ENCODE peak calls at places on chromosomes 5 and 9, in ten cellular contexts. One of them, this sample, is unnamed.

GRCh38 chr5:68171101-68171558 is 44.4 kb upstream of the PIK3R1 start:
- DNase-seq in heart left ventricle: peak
- DNase-seq in GM12891: no peak
- DNase-seq in K562: no peak
- DNase-seq in suprapubic skin: peak
- DNase-seq in Peyer's patch: no peak
- DNase-seq in adrenal gland: no peak
- DNase-seq in HCT116: no peak
- DNase-seq in tibial nerve: peak
- DNase-seq in body of pancreas: peak
- DNase-seq in this sample: no peak

GRCh38 chr9:81559741-81560140 is 129.6 kb downstream of the TLE1 start:
- DNase-seq in heart left ventricle: no peak
- DNase-seq in K562: no peak
- DNase-seq in body of pancreas: no peak
- DNase-seq in adrenal gland: no peak
- DNase-seq in suprapubic skin: no peak
- DNase-seq in Peyer's patch: no peak
- DNase-seq in HCT116: peak
- DNase-seq in GM12891: no peak
- DNase-seq in tibial nerve: no peak
- DNase-seq in this sample: no peak

GRCh38 chr5:93336330-93337110 is 244.5 kb downstream of the NR2F1-AS1 start:
- DNase-seq in GM12891: no peak
- DNase-seq in Peyer's patch: no peak
- DNase-seq in tibial nerve: no peak
- DNase-seq in adrenal gland: no peak
- DNase-seq in HCT116: no peak
- DNase-seq in body of pancreas: no peak
- DNase-seq in heart left ventricle: no peak
- DNase-seq in K562: no peak
- DNase-seq in suprapubic skin: no peak
- DNase-seq in this sample: no peak

GRCh38 chr9:115142502-115143265 is 24.7 kb upstream of the TNC start:
- DNase-seq in heart left ventricle: no peak
- DNase-seq in body of pancreas: no peak
- DNase-seq in HCT116: no peak
- DNase-seq in K562: no peak
- DNase-seq in suprapubic skin: no peak
- DNase-seq in Peyer's patch: no peak
- DNase-seq in adrenal gland: no peak
- DNase-seq in tibial nerve: no peak
- DNase-seq in GM12891: no peak
- DNase-seq in this sample: no peak

GRCh38 chr9:134630861-134631260 is 10.7 kb upstream of the COL5A1 start:
- DNase-seq in suprapubic skin: peak
- DNase-seq in adrenal gland: peak
- DNase-seq in Peyer's patch: no peak
- DNase-seq in tibial nerve: no peak
- DNase-seq in body of pancreas: no peak
- DNase-seq in heart left ventricle: no peak
- DNase-seq in GM12891: no peak
- DNase-seq in HCT116: no peak
- DNase-seq in K562: no peak
- DNase-seq in this sample: no peak

GRCh38 chr5:179227196-179227577 is 118.1 kb downstream of the ADAMTS2 start:
- DNase-seq in adrenal gland: no peak
- DNase-seq in Peyer's patch: no peak
- DNase-seq in heart left ventricle: peak
- DNase-seq in body of pancreas: no peak
- DNase-seq in tibial nerve: no peak
- DNase-seq in HCT116: no peak
- DNase-seq in K562: no peak
- DNase-seq in GM12891: no peak
- DNase-seq in suprapubic skin: no peak
- DNase-seq in this sample: no peak

GRCh38 chr9:15304620-15305019 is 2.4 kb downstream of the TTC39B start:
- DNase-seq in GM12891: no peak
- DNase-seq in HCT116: no peak
- DNase-seq in K562: no peak
- DNase-seq in Peyer's patch: no peak
- DNase-seq in heart left ventricle: no peak
- DNase-seq in suprapubic skin: no peak
- DNase-seq in tibial nerve: no peak
- DNase-seq in adrenal gland: no peak
- DNase-seq in body of pancreas: no peak
- DNase-seq in this sample: no peak

GRCh38 chr5:35073168-35073567 is 25.4 kb upstream of the AGXT2 start:
- DNase-seq in tibial nerve: no peak
- DNase-seq in suprapubic skin: no peak
- DNase-seq in HCT116: no peak
- DNase-seq in adrenal gland: no peak
- DNase-seq in heart left ventricle: no peak
- DNase-seq in Peyer's patch: no peak
- DNase-seq in GM12891: no peak
- DNase-seq in K562: no peak
- DNase-seq in body of pancreas: no peak
- DNase-seq in this sample: no peak

GRCh38 chr5:83718195-83718825 is 2.3 kb downstream of the HAPLN1 start:
- DNase-seq in body of pancreas: peak
- DNase-seq in GM12891: peak
- DNase-seq in HCT116: peak
- DNase-seq in adrenal gland: peak
- DNase-seq in Peyer's patch: no peak
- DNase-seq in heart left ventricle: peak
- DNase-seq in K562: peak
- DNase-seq in tibial nerve: peak
- DNase-seq in suprapubic skin: no peak
- DNase-seq in this sample: peak

GRCh38 chr9:128245293-128246151 is 30.3 kb downstream of the GOLGA2 start:
- DNase-seq in suprapubic skin: no peak
- DNase-seq in GM12891: no peak
- DNase-seq in heart left ventricle: peak
- DNase-seq in adrenal gland: no peak
- DNase-seq in HCT116: no peak
- DNase-seq in tibial nerve: no peak
- DNase-seq in K562: peak
- DNase-seq in Peyer's patch: no peak
- DNase-seq in body of pancreas: peak
- DNase-seq in this sample: no peak

GRCh38 chr5:156482816-156483215 is 155.9 kb downstream of the SGCD start:
- DNase-seq in K562: no peak
- DNase-seq in HCT116: no peak
- DNase-seq in tibial nerve: no peak
- DNase-seq in adrenal gland: no peak
- DNase-seq in heart left ventricle: no peak
- DNase-seq in suprapubic skin: no peak
- DNase-seq in Peyer's patch: no peak
- DNase-seq in GM12891: no peak
- DNase-seq in body of pancreas: no peak
- DNase-seq in this sample: no peak

GRCh38 chr5:42951847-42952411 is 88.2 kb downstream of the ANXA2R start:
- DNase-seq in Peyer's patch: peak
- DNase-seq in adrenal gland: peak
- DNase-seq in K562: no peak
- DNase-seq in HCT116: no peak
- DNase-seq in heart left ventricle: peak
- DNase-seq in GM12891: peak
- DNase-seq in suprapubic skin: no peak
- DNase-seq in tibial nerve: peak
- DNase-seq in body of pancreas: no peak
- DNase-seq in this sample: peak

GRCh38 chr5:42949348-42950090 is 90.6 kb downstream of the ANXA2R start:
- DNase-seq in GM12891: peak
- DNase-seq in body of pancreas: peak
- DNase-seq in heart left ventricle: peak
- DNase-seq in HCT116: no peak
- DNase-seq in adrenal gland: peak
- DNase-seq in K562: no peak
- DNase-seq in suprapubic skin: peak
- DNase-seq in Peyer's patch: peak
- DNase-seq in tibial nerve: peak
- DNase-seq in this sample: peak

GRCh38 chr5:42950091-42950465 is 90.0 kb downstream of the ANXA2R start:
- DNase-seq in K562: no peak
- DNase-seq in heart left ventricle: no peak
- DNase-seq in suprapubic skin: no peak
- DNase-seq in adrenal gland: no peak
- DNase-seq in HCT116: no peak
- DNase-seq in Peyer's patch: no peak
- DNase-seq in GM12891: no peak
- DNase-seq in tibial nerve: no peak
- DNase-seq in body of pancreas: no peak
- DNase-seq in this sample: no peak

GRCh38 chr5:42951169-42951846 is 88.8 kb downstream of the ANXA2R start:
- DNase-seq in heart left ventricle: peak
- DNase-seq in body of pancreas: peak
- DNase-seq in tibial nerve: peak
- DNase-seq in GM12891: peak
- DNase-seq in suprapubic skin: peak
- DNase-seq in Peyer's patch: peak
- DNase-seq in adrenal gland: peak
- DNase-seq in HCT116: no peak
- DNase-seq in K562: no peak
- DNase-seq in this sample: peak

GRCh38 chr5:42950466-42951168 is 89.5 kb downstream of the ANXA2R start:
- DNase-seq in suprapubic skin: peak
- DNase-seq in GM12891: peak
- DNase-seq in Peyer's patch: peak
- DNase-seq in adrenal gland: peak
- DNase-seq in HCT116: peak
- DNase-seq in K562: peak
- DNase-seq in tibial nerve: peak
- DNase-seq in body of pancreas: peak
- DNase-seq in heart left ventricle: peak
- DNase-seq in this sample: peak
- TF ChIP-seq POLR2A in suprapubic skin: peak
- TF ChIP-seq POLR2A in GM12891: no peak
- TF ChIP-seq POLR2A in Peyer's patch: peak
- TF ChIP-seq POLR2A in adrenal gland: peak
- TF ChIP-seq POLR2A in HCT116: no peak
- TF ChIP-seq POLR2A in K562: no peak
- TF ChIP-seq POLR2A in tibial nerve: peak
- TF ChIP-seq POLR2A in body of pancreas: peak
- TF ChIP-seq POLR2A in heart left ventricle: no peak
- TF ChIP-seq POLR2A in this sample: peak

GRCh38 chr9:127224178-127224882 is 40.2 kb upstream of the GARNL3 start:
- DNase-seq in Peyer's patch: peak
- DNase-seq in tibial nerve: peak
- DNase-seq in HCT116: peak
- DNase-seq in body of pancreas: peak
- DNase-seq in adrenal gland: peak
- DNase-seq in heart left ventricle: peak
- DNase-seq in suprapubic skin: peak
- DNase-seq in K562: peak
- DNase-seq in GM12891: peak
- DNase-seq in this sample: peak
- TF ChIP-seq POLR2A in Peyer's patch: peak
- TF ChIP-seq POLR2A in tibial nerve: peak
- TF ChIP-seq POLR2A in HCT116: no peak
- TF ChIP-seq POLR2A in body of pancreas: peak
- TF ChIP-seq POLR2A in adrenal gland: peak
- TF ChIP-seq POLR2A in heart left ventricle: peak
- TF ChIP-seq POLR2A in suprapubic skin: no peak
- TF ChIP-seq POLR2A in K562: no peak
- TF ChIP-seq POLR2A in GM12891: no peak
- TF ChIP-seq POLR2A in this sample: no peak

DNA sequence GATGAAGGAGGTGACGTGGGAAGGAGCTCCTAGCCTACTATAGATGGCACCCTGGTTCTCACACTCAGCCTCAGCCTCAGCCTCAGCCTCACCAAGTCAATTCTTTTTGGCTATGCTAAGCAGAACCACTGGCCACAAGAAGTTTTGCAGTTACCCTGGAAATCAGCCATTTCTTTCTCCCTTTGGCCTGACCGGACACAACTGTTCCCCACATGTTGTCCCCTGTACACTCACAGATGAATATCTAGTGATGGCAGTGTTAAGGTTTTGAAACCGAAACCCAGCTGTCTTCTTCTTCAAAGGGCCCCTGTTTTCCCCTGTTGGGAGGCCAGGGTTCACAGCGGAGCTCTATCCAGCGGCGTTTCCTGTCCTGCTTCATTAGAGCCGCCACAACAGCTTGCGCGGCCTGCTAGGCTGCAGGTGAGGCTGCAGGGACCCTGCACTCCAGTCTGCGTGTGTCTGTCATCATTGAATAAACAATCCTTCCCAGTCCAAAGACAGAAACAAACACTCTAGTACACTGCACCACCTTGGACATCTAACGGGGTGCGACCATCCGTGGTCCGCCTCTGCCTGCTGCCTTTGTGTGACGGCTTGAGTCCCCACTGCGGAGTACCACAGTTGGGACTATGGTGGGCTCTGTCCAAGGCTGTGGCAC is 250.5 kb downstream of the DENND1A start:
- DNase-seq in suprapubic skin: no peak
- DNase-seq in tibial nerve: no peak
- DNase-seq in adrenal gland: no peak
- DNase-seq in K562: no peak
- DNase-seq in Peyer's patch: peak
- DNase-seq in GM12891: peak
- DNase-seq in body of pancreas: peak
- DNase-seq in heart left ventricle: no peak
- DNase-seq in HCT116: no peak
- DNase-seq in this sample: no peak
- TF ChIP-seq POLR2A in suprapubic skin: no peak
- TF ChIP-seq POLR2A in tibial nerve: no peak
- TF ChIP-seq POLR2A in adrenal gland: no peak
- TF ChIP-seq POLR2A in K562: no peak
- TF ChIP-seq POLR2A in Peyer's patch: no peak
- TF ChIP-seq POLR2A in GM12891: peak
- TF ChIP-seq POLR2A in body of pancreas: no peak
- TF ChIP-seq POLR2A in heart left ventricle: no peak
- TF ChIP-seq POLR2A in HCT116: no peak
- TF ChIP-seq POLR2A in this sample: no peak

DNA sequence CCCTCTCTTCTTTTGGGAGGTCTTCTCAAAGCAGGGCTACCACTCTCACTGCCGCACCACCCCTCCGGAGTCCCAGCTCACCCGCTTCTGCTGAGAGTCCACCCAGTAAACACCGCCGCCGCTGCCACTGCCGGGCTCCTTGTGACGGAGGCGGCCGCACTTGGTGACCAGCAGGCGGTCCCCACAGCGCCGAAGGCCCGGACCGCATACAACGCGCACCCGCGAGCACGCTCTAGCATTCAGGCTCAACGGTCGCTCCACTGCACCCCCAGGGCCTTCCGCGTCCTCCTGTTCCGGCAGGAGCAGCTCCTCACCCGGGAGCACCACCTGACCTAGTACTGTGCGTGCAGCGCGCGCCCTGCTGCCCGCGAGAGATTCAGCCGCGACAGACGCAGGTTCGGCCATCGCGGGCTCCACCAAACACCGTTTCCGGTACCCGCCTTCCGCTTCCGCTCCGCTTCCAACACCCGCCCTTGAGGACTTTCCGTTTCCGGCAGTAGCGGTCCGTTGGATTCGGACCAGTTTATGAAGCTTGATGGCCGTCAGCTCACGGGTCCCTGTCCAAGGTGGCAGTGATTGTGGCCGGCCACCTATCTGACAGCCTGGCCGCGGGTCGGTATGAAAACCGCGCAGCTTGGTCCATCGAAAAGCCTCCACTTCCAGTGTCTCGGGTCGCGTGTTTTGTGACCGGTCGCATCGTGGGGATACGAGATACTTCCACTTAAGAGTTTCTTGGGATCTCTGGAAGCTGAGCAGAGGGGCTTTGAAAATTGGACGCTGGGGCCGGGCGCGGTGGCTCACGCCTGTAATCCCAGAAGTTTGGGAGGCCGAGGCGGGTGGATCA is at the start of gene EXOSC3:
- DNase-seq in Peyer's patch: peak
- DNase-seq in suprapubic skin: peak
- DNase-seq in heart left ventricle: peak
- DNase-seq in body of pancreas: peak
- DNase-seq in K562: peak
- DNase-seq in adrenal gland: peak
- DNase-seq in HCT116: peak
- DNase-seq in GM12891: peak
- DNase-seq in tibial nerve: peak
- DNase-seq in this sample: peak
- TF ChIP-seq POLR2A in Peyer's patch: peak
- TF ChIP-seq POLR2A in suprapubic skin: no peak
- TF ChIP-seq POLR2A in heart left ventricle: peak
- TF ChIP-seq POLR2A in body of pancreas: peak
- TF ChIP-seq POLR2A in K562: peak
- TF ChIP-seq POLR2A in adrenal gland: peak
- TF ChIP-seq POLR2A in HCT116: peak
- TF ChIP-seq POLR2A in GM12891: peak
- TF ChIP-seq POLR2A in tibial nerve: peak
- TF ChIP-seq POLR2A in this sample: peak

This sample was measured in erythroblast.